ENCODE peak calls at places on chromosomes 1 and 21, in ten cellular contexts. U, W, J, G, N, V, F, M, Z and L are unnamed samples.

GRCh38 chr21:42063578-42064521 is 7.3 kb upstream of the UMODL1 start:
- DNase-seq in M (peak; percentile 79), W (peak; percentile 25), U (peak; percentile 87), Z (peak; percentile 81), F (no peak), V (no peak), J (peak; percentile 36), G (peak; percentile 98), N (no peak), L (peak; percentile 83)

GRCh38 chr1:221431068-221431651 is 310.7 kb downstream of the DUSP10 start:
- DNase-seq in W (no peak), Z (no peak), J (peak; percentile 3), G (no peak), U (no peak), N (peak; percentile 51), F (peak; percentile 41), V (no peak), M (no peak), L (no peak)

GRCh38 chr1:93878501-93878888 is 511 bp downstream of the DNTTIP2 start:
- DNase-seq in U (peak; percentile 60), W (peak; percentile 46), M (peak; percentile 3), J (no peak), G (peak; percentile 30), V (peak; percentile 13), F (peak; percentile 59), Z (no peak), N (peak; percentile 22), L (peak; percentile 82)

GRCh38 chr21:34617753-34618339 is 2.9 kb upstream of the RCAN1 start:
- DNase-seq in U (no peak), J (no peak), Z (no peak), N (no peak), M (no peak), G (no peak), V (no peak), W (no peak), F (no peak), L (peak; percentile 36)

GRCh38 chr1:109113787-109114568 is at the start of gene ELAPOR1:
- DNase-seq in W (peak; percentile 85), Z (no peak), U (no peak), J (peak; percentile 98), V (no peak), M (peak; percentile 89), N (no peak), F (peak; percentile 48), G (peak; percentile 29), L (peak; percentile 62)

GRCh38 chr1:36762174-36762573 is 272.1 kb downstream of the GRIK3 start:
- DNase-seq in U (no peak), Z (no peak), N (no peak), V (no peak), F (no peak), M (no peak), G (no peak), W (no peak), J (no peak), L (no peak)

GRCh38 chr21:16563795-16564194 is 834.0 kb downstream of the USP25 start:
- DNase-seq in V (no peak), G (no peak), F (peak; percentile 47), N (peak; percentile 58), W (no peak), U (no peak), M (no peak), Z (no peak), J (no peak), L (no peak)

GRCh38 chr1:70401974-70402373 is 9.1 kb upstream of the CTH start:
- DNase-seq in Z (no peak), F (no peak), N (no peak), W (no peak), V (no peak), J (no peak), G (no peak), U (no peak), M (no peak), L (no peak)

GRCh38 chr1:17606826-17607440 is 67.4 kb downstream of the ARHGEF10L start:
- DNase-seq in W (no peak), F (peak; percentile 81), Z (peak; percentile 50), J (peak; percentile 48), U (peak; percentile 66), V (peak; percentile 65), N (peak; percentile 53), G (peak; percentile 52), M (peak; percentile 64), L (peak; percentile 65)

GRCh38 chr1:180527270-180527669 is 24.9 kb upstream of the ACBD6 start:
- DNase-seq in F (no peak), V (no peak), N (peak; percentile 42), U (peak; percentile 24), M (no peak), J (no peak), Z (no peak), G (no peak), W (no peak), L (no peak)

GRCh38 chr1:116373451-116374339 is 651 bp downstream of the ATP1A1 start:
- DNase-seq in U (peak; percentile 75), W (peak; percentile 47), Z (peak; percentile 65), G (peak; percentile 40), V (peak; percentile 46), M (peak; percentile 59), F (peak; percentile 67), J (peak; percentile 74), N (peak; percentile 18), L (peak; percentile 71)

GRCh38 chr1:27109103-27109822 is 45.7 kb downstream of the SLC9A1 start:
- DNase-seq in G (no peak), U (peak; percentile 72), F (no peak), M (no peak), W (no peak), J (no peak), N (no peak), V (no peak), Z (peak; percentile 57), L (peak; percentile 36)

GRCh38 chr1:231935856-231936255 is 309.3 kb downstream of the DISC1 start:
- DNase-seq in J (peak; percentile 94), Z (no peak), V (no peak), U (no peak), W (no peak), G (no peak), F (no peak), M (peak; percentile 24), N (no peak), L (no peak)

GRCh38 chr1:161843156-161843555 is 77.0 kb downstream of the ATF6 start:
- DNase-seq in M (no peak), G (no peak), N (no peak), Z (no peak), V (no peak), J (no peak), F (peak; percentile 8), U (no peak), W (no peak), L (no peak)

GRCh38 chr1:39149509-39149908 is 55.0 kb upstream of the MACF1 start:
- DNase-seq in W (no peak), J (no peak), Z (no peak), N (no peak), U (no peak), V (no peak), F (no peak), M (no peak), G (no peak), L (no peak)

GRCh38 chr1:17122449-17123194 is 3.4 kb upstream of the PADI2 start:
- DNase-seq in U (peak; percentile 75), M (peak; percentile 11), V (no peak), G (no peak), J (peak; percentile 17), W (no peak), F (no peak), Z (no peak), N (peak; percentile 36), L (no peak)

GRCh38 chr1:27522860-27523665 is 33.1 kb upstream of the WASF2 start:
- DNase-seq in U (peak; percentile 81), F (no peak), J (peak; percentile 49), V (no peak), W (peak; percentile 30), G (no peak), Z (peak; percentile 50), M (peak; percentile 55), N (no peak), L (no peak)

GRCh38 chr1:213399695-213400094 is 348.7 kb downstream of the RPS6KC1 start:
- DNase-seq in N (no peak), U (no peak), G (no peak), V (no peak), M (no peak), W (no peak), F (no peak), Z (no peak), J (no peak), L (no peak)

GRCh38 chr1:31348449-31348848 is 24.4 kb downstream of the FABP3 start:
- DNase-seq in V (no peak), M (no peak), F (no peak), G (no peak), W (no peak), N (no peak), J (no peak), U (no peak), Z (no peak), L (no peak)

GRCh38 chr1:241081473-241081872 is 275.5 kb downstream of the RGS7 start:
- DNase-seq in M (no peak), U (no peak), V (no peak), J (no peak), N (no peak), W (no peak), G (no peak), Z (no peak), F (no peak), L (no peak)

GRCh38 chr1:65292861-65293593 is 16.3 kb upstream of the DNAJC6 start:
- DNase-seq in W (no peak), Z (peak; percentile 9), U (no peak), V (no peak), M (no peak), F (no peak), N (no peak), J (no peak), G (no peak), L (no peak)

GRCh38 chr1:246748867-246749266 is 24.7 kb downstream of the SCCPDH start:
- DNase-seq in N (no peak), M (no peak), U (peak; percentile 97), G (no peak), W (no peak), V (no peak), J (no peak), F (no peak), Z (no peak), L (no peak)

GRCh38 chr1:89604414-89604735 is 28.5 kb upstream of the LRRC8C start:
- DNase-seq in F (no peak), Z (no peak), U (no peak), G (no peak), V (no peak), J (no peak), N (no peak), M (no peak), W (no peak), L (no peak)

GRCh38 chr1:119316870-119317416 is 51.6 kb upstream of the HAO2 start:
- DNase-seq in F (peak; percentile 46), G (no peak), J (peak; percentile 5), U (peak; percentile 11), N (no peak), V (no peak), M (no peak), Z (no peak), W (no peak), L (no peak)

GRCh38 chr1:184428604-184429003 is 41.8 kb downstream of the C1orf21 start:
- DNase-seq in U (no peak), N (no peak), M (no peak), F (no peak), V (no peak), G (no peak), J (no peak), Z (no peak), W (no peak), L (no peak)

GRCh38 chr1:207282049-207282448 is 39.4 kb upstream of the CD55 start:
- DNase-seq in M (no peak), Z (no peak), G (no peak), W (no peak), F (peak; percentile 21), V (no peak), U (no peak), J (no peak), N (peak; percentile 45), L (no peak)

GRCh38 chr1:181669209-181669608 is 185.9 kb downstream of the CACNA1E start:
- DNase-seq in V (no peak), G (no peak), F (no peak), J (peak; percentile 35), Z (no peak), M (no peak), U (peak; percentile 18), N (no peak), W (no peak), L (no peak)

GRCh38 chr1:7527733-7528045 is 243.4 kb upstream of the VAMP3 start:
- DNase-seq in G (no peak), U (no peak), Z (no peak), N (no peak), F (no peak), J (no peak), W (no peak), V (no peak), M (no peak), L (no peak)